ENCODE peak calls at places on chromosomes 5 and 9, in ten cellular contexts. One of them, this sample, is unnamed.

GRCh38 chr5:34657550-34657921 is 1.4 kb downstream of the RAI14 start:
- DNase-seq in NB4: no peak
- DNase-seq in type B pancreatic cell: no peak
- DNase-seq in PC-3: peak
- DNase-seq in WTC11: peak
- DNase-seq in mammary epithelial cell: peak
- DNase-seq in DND-41: no peak
- DNase-seq in IMR-90: peak
- DNase-seq in suprapubic skin: no peak
- DNase-seq in neural crest cell: peak
- DNase-seq in this sample: peak

GRCh38 chr9:135281661-135282000 is 194.2 kb downstream of the OLFM1 start:
- DNase-seq in mammary epithelial cell: no peak
- DNase-seq in WTC11: no peak
- DNase-seq in NB4: no peak
- DNase-seq in type B pancreatic cell: no peak
- DNase-seq in neural crest cell: no peak
- DNase-seq in DND-41: no peak
- DNase-seq in PC-3: no peak
- DNase-seq in IMR-90: no peak
- DNase-seq in suprapubic skin: no peak
- DNase-seq in this sample: no peak

GRCh38 chr5:69484891-69485290 is 7.7 kb upstream of the OCLN start:
- DNase-seq in suprapubic skin: no peak
- DNase-seq in NB4: no peak
- DNase-seq in neural crest cell: no peak
- DNase-seq in mammary epithelial cell: no peak
- DNase-seq in type B pancreatic cell: no peak
- DNase-seq in IMR-90: peak
- DNase-seq in WTC11: no peak
- DNase-seq in DND-41: no peak
- DNase-seq in PC-3: no peak
- DNase-seq in this sample: no peak

GRCh38 chr9:82022121-82022520 is 33.5 kb downstream of the SPATA31D1 start:
- DNase-seq in DND-41: no peak
- DNase-seq in suprapubic skin: no peak
- DNase-seq in type B pancreatic cell: no peak
- DNase-seq in NB4: no peak
- DNase-seq in WTC11: no peak
- DNase-seq in mammary epithelial cell: no peak
- DNase-seq in neural crest cell: no peak
- DNase-seq in IMR-90: no peak
- DNase-seq in PC-3: no peak
- DNase-seq in this sample: no peak

GRCh38 chr5:149144637-149145036 is 3.3 kb downstream of the ABLIM3 start:
- DNase-seq in NB4: no peak
- DNase-seq in IMR-90: no peak
- DNase-seq in WTC11: no peak
- DNase-seq in neural crest cell: no peak
- DNase-seq in DND-41: no peak
- DNase-seq in PC-3: peak
- DNase-seq in type B pancreatic cell: no peak
- DNase-seq in suprapubic skin: no peak
- DNase-seq in mammary epithelial cell: no peak
- DNase-seq in this sample: no peak

GRCh38 chr5:179224741-179225140 is 120.5 kb downstream of the ADAMTS2 start:
- DNase-seq in suprapubic skin: peak
- DNase-seq in neural crest cell: no peak
- DNase-seq in type B pancreatic cell: peak
- DNase-seq in IMR-90: no peak
- DNase-seq in WTC11: no peak
- DNase-seq in mammary epithelial cell: no peak
- DNase-seq in DND-41: no peak
- DNase-seq in NB4: no peak
- DNase-seq in PC-3: no peak
- DNase-seq in this sample: no peak

GRCh38 chr9:124776952-124777645 is at the start of gene OLFML2A:
- DNase-seq in WTC11: peak
- DNase-seq in neural crest cell: peak
- DNase-seq in mammary epithelial cell: no peak
- DNase-seq in PC-3: peak
- DNase-seq in suprapubic skin: peak
- DNase-seq in NB4: peak
- DNase-seq in type B pancreatic cell: no peak
- DNase-seq in DND-41: no peak
- DNase-seq in IMR-90: no peak
- DNase-seq in this sample: peak

GRCh38 chr5:15791274-15791673 is 291.3 kb downstream of the FBXL7 start:
- DNase-seq in mammary epithelial cell: no peak
- DNase-seq in IMR-90: no peak
- DNase-seq in PC-3: peak
- DNase-seq in type B pancreatic cell: no peak
- DNase-seq in WTC11: no peak
- DNase-seq in NB4: no peak
- DNase-seq in DND-41: no peak
- DNase-seq in neural crest cell: no peak
- DNase-seq in suprapubic skin: no peak
- DNase-seq in this sample: no peak

GRCh38 chr9:116421006-116421538 is 266.0 kb upstream of the TRIM32 start:
- DNase-seq in type B pancreatic cell: no peak
- DNase-seq in PC-3: no peak
- DNase-seq in WTC11: no peak
- DNase-seq in neural crest cell: no peak
- DNase-seq in suprapubic skin: no peak
- DNase-seq in DND-41: no peak
- DNase-seq in NB4: no peak
- DNase-seq in IMR-90: peak
- DNase-seq in mammary epithelial cell: peak
- DNase-seq in this sample: no peak

GRCh38 chr9:18142964-18143363 is 331.0 kb upstream of the ADAMTSL1 start:
- DNase-seq in IMR-90: no peak
- DNase-seq in neural crest cell: no peak
- DNase-seq in DND-41: no peak
- DNase-seq in mammary epithelial cell: no peak
- DNase-seq in type B pancreatic cell: no peak
- DNase-seq in WTC11: peak
- DNase-seq in NB4: peak
- DNase-seq in PC-3: peak
- DNase-seq in suprapubic skin: no peak
- DNase-seq in this sample: peak

GRCh38 chr5:7876867-7877266 is 7.9 kb downstream of the MTRR start:
- DNase-seq in suprapubic skin: no peak
- DNase-seq in mammary epithelial cell: peak
- DNase-seq in NB4: peak
- DNase-seq in WTC11: no peak
- DNase-seq in DND-41: no peak
- DNase-seq in type B pancreatic cell: no peak
- DNase-seq in PC-3: peak
- DNase-seq in neural crest cell: no peak
- DNase-seq in IMR-90: peak
- DNase-seq in this sample: no peak

GRCh38 chr5:717143-717542 is 24.0 kb upstream of the TPPP start:
- DNase-seq in WTC11: no peak
- DNase-seq in DND-41: no peak
- DNase-seq in NB4: no peak
- DNase-seq in type B pancreatic cell: no peak
- DNase-seq in mammary epithelial cell: no peak
- DNase-seq in IMR-90: no peak
- DNase-seq in suprapubic skin: no peak
- DNase-seq in PC-3: no peak
- DNase-seq in neural crest cell: no peak
- DNase-seq in this sample: no peak

GRCh38 chr5:74765201-74765600 is 1.7 kb downstream of the GFM2 start:
- DNase-seq in WTC11: no peak
- DNase-seq in mammary epithelial cell: peak
- DNase-seq in NB4: no peak
- DNase-seq in neural crest cell: no peak
- DNase-seq in IMR-90: no peak
- DNase-seq in suprapubic skin: no peak
- DNase-seq in DND-41: no peak
- DNase-seq in type B pancreatic cell: no peak
- DNase-seq in PC-3: peak
- DNase-seq in this sample: no peak

GRCh38 chr9:84829997-84830696 is 160.6 kb downstream of the NTRK2 start:
- DNase-seq in DND-41: no peak
- DNase-seq in WTC11: no peak
- DNase-seq in IMR-90: no peak
- DNase-seq in NB4: no peak
- DNase-seq in mammary epithelial cell: no peak
- DNase-seq in type B pancreatic cell: no peak
- DNase-seq in neural crest cell: no peak
- DNase-seq in suprapubic skin: no peak
- DNase-seq in PC-3: no peak
- DNase-seq in this sample: no peak

GRCh38 chr5:74179183-74179582 is 461.3 kb downstream of the ENC1 start:
- DNase-seq in mammary epithelial cell: peak
- DNase-seq in neural crest cell: no peak
- DNase-seq in IMR-90: peak
- DNase-seq in type B pancreatic cell: no peak
- DNase-seq in PC-3: no peak
- DNase-seq in suprapubic skin: no peak
- DNase-seq in DND-41: no peak
- DNase-seq in WTC11: no peak
- DNase-seq in NB4: no peak
- DNase-seq in this sample: no peak

DNA sequence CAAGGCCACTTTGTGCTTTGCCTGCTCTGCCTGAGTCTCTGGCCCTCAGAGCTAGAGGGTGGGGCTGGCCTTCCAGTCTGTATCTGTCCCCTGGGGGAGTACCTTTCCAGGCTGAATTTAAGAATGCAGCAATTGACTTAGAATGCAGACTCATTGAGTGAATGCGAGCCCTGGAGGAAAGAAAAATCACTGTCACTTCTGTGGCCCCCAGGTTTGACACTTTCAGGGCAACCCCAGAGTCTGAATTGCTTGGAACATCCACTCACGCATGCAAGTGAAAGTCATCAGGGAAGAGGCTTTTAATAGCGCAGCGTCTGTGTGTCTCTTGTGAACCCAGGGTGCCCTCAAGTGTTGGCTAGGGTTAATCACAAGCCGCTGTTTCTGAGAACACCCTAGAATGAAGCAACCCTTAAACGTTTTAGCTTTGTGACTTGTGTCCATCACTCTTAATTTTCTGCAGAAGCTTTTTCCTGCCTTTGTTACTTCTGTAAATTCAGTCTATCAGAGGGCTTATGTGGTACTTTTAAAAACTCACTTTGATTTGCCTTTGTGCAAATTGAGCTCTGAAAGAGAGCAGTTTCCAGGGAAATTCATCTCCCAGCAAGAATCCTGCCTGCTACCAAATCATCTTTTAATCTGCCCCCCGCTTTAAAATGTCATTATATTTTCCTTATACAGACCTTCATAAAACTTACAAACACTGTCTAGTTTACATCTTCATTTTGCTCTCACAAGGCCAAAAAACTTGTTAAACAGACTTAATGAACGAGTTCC is 146.8 kb upstream of the IQGAP2 start:
- DNase-seq in IMR-90: peak
- DNase-seq in WTC11: peak
- DNase-seq in NB4: peak
- DNase-seq in neural crest cell: peak
- DNase-seq in DND-41: peak
- DNase-seq in mammary epithelial cell: peak
- DNase-seq in PC-3: peak
- DNase-seq in suprapubic skin: no peak
- DNase-seq in type B pancreatic cell: no peak
- DNase-seq in this sample: peak
- TF ChIP-seq CTCF in IMR-90: peak
- TF ChIP-seq CTCF in WTC11: peak
- TF ChIP-seq CTCF in NB4: peak
- TF ChIP-seq CTCF in neural crest cell: peak
- TF ChIP-seq CTCF in DND-41: peak
- TF ChIP-seq CTCF in mammary epithelial cell: peak
- TF ChIP-seq CTCF in PC-3: peak
- TF ChIP-seq CTCF in suprapubic skin: peak
- TF ChIP-seq CTCF in type B pancreatic cell: peak
- TF ChIP-seq CTCF in this sample: no peak

GRCh38 chr5:160233847-160234246 is 4.5 kb downstream of the FABP6 start:
- DNase-seq in mammary epithelial cell: no peak
- DNase-seq in IMR-90: no peak
- DNase-seq in suprapubic skin: no peak
- DNase-seq in neural crest cell: no peak
- DNase-seq in NB4: no peak
- DNase-seq in PC-3: no peak
- DNase-seq in type B pancreatic cell: no peak
- DNase-seq in DND-41: no peak
- DNase-seq in WTC11: no peak
- DNase-seq in this sample: no peak
- TF ChIP-seq CTCF in mammary epithelial cell: no peak
- TF ChIP-seq CTCF in IMR-90: no peak
- TF ChIP-seq CTCF in suprapubic skin: no peak
- TF ChIP-seq CTCF in neural crest cell: no peak
- TF ChIP-seq CTCF in NB4: no peak
- TF ChIP-seq CTCF in PC-3: no peak
- TF ChIP-seq CTCF in type B pancreatic cell: no peak
- TF ChIP-seq CTCF in DND-41: no peak
- TF ChIP-seq CTCF in WTC11: no peak
- TF ChIP-seq CTCF in this sample: no peak

GRCh38 chr9:110126986-110127864 is 80.7 kb downstream of the C9orf152 start:
- DNase-seq in DND-41: no peak
- DNase-seq in IMR-90: peak
- DNase-seq in PC-3: no peak
- DNase-seq in neural crest cell: no peak
- DNase-seq in suprapubic skin: no peak
- DNase-seq in WTC11: peak
- DNase-seq in mammary epithelial cell: peak
- DNase-seq in NB4: no peak
- DNase-seq in type B pancreatic cell: no peak
- DNase-seq in this sample: peak
- TF ChIP-seq CTCF in DND-41: no peak
- TF ChIP-seq CTCF in IMR-90: no peak
- TF ChIP-seq CTCF in PC-3: no peak
- TF ChIP-seq CTCF in neural crest cell: no peak
- TF ChIP-seq CTCF in suprapubic skin: no peak
- TF ChIP-seq CTCF in WTC11: no peak
- TF ChIP-seq CTCF in mammary epithelial cell: no peak
- TF ChIP-seq CTCF in NB4: no peak
- TF ChIP-seq CTCF in type B pancreatic cell: no peak
- TF ChIP-seq CTCF in this sample: no peak

DNA sequence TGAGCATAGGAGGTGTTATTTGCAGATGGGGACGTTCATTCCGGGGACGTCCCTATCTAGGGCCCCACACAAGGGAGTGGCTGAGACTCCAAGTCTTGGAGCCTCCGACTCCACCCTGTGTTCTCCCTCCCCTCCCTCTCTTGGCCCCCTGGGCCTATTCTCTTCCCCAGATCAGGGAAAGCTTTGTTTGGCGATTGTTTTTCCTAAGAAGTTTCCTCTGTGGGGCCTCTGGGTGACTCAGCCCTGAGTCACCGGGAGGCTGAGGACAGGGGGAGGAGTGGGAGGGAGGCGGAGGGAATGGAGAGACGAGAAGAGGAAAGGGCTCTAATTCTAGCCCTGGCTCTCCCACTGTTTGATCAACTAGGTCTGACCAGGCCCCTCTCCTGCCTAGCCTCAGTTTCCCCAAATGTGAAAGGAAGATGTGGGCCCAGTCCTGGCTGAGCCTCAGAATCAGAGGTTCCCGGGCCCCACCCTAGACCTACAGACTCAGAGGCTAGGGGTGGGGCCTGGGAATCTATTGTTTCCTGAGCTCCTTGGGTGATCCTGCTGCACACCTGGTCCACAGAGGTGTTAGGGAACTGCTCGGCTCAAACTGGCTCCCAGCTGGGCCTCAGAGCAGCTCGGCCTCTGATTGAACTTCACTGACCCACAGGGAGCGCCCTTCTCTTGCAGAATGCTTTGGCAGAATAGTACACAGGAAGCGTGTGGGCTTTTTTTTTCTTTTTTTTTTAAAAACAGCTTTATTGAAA is 19.2 kb downstream of the GSN start:
- DNase-seq in NB4: peak
- DNase-seq in PC-3: peak
- DNase-seq in mammary epithelial cell: peak
- DNase-seq in neural crest cell: peak
- DNase-seq in suprapubic skin: peak
- DNase-seq in DND-41: no peak
- DNase-seq in IMR-90: peak
- DNase-seq in type B pancreatic cell: no peak
- DNase-seq in WTC11: peak
- DNase-seq in this sample: peak
- TF ChIP-seq CTCF in NB4: no peak
- TF ChIP-seq CTCF in PC-3: peak
- TF ChIP-seq CTCF in mammary epithelial cell: peak
- TF ChIP-seq CTCF in neural crest cell: no peak
- TF ChIP-seq CTCF in suprapubic skin: peak
- TF ChIP-seq CTCF in DND-41: no peak
- TF ChIP-seq CTCF in IMR-90: peak
- TF ChIP-seq CTCF in type B pancreatic cell: no peak
- TF ChIP-seq CTCF in WTC11: no peak
- TF ChIP-seq CTCF in this sample: no peak